ENCODE peak calls at places on chromosomes 13 and 19, in nine cellular contexts. E, S, Q, I, F, J, T, X and W are unnamed samples. For H3K27me3, the result is how much of the 10 kb centered on the place peaks cover.

GRCh38 chr19:5621945-5622464 is 571 bp downstream of the SAFB2 start:
- DNase-seq in E (peak), S (peak), Q (peak), I (no peak), F (peak), J (no peak), T (no peak), X (no peak), W (peak)

GRCh38 chr13:24491853-24492252 is 20.7 kb downstream of the PARP4 start:
- DNase-seq in E (peak), S (no peak), Q (no peak), I (no peak), F (no peak), J (no peak), T (no peak), X (no peak), W (no peak)

GRCh38 chr19:52170304-52170703 is 1.1 kb downstream of the ZNF836 start:
- DNase-seq in E (no peak), S (no peak), Q (peak), I (no peak), F (no peak), J (no peak), T (no peak), X (no peak), W (no peak)

GRCh38 chr13:37995052-37995451 is 125.5 kb upstream of the TRPC4 start:
- DNase-seq in E (no peak), S (no peak), Q (peak), I (no peak), F (no peak), J (no peak), T (no peak), X (no peak), W (no peak)

GRCh38 chr19:15353908-15354307 is 21.6 kb upstream of the BRD4 start:
- DNase-seq in E (no peak), S (no peak), Q (no peak), I (no peak), F (no peak), J (no peak), T (no peak), X (no peak), W (no peak)

GRCh38 chr13:30107536-30108136 is 199.7 kb downstream of the KATNAL1 start:
- DNase-seq in E (no peak), S (peak), Q (no peak), I (no peak), F (no peak), J (no peak), T (no peak), X (no peak), W (no peak)

GRCh38 chr13:31587696-31588266 is 151.5 kb upstream of the RXFP2 start:
- DNase-seq in E (no peak), S (no peak), Q (no peak), I (peak), F (no peak), J (no peak), T (no peak), X (no peak), W (no peak)

GRCh38 chr19:38252935-38253691 is 3.1 kb downstream of the PPP1R14A start:
- DNase-seq in E (no peak), S (no peak), Q (no peak), I (peak), F (peak), J (no peak), T (no peak), X (no peak), W (peak)

GRCh38 chr13:27379694-27380596 is 44.5 kb upstream of the GTF3A start:
- DNase-seq in E (peak), S (peak), Q (peak), I (no peak), F (peak), J (peak), T (peak), X (peak), W (no peak)

GRCh38 chr13:48260970-48261369 is 28.0 kb downstream of the ITM2B start:
- DNase-seq in E (no peak), S (no peak), Q (no peak), I (no peak), F (no peak), J (no peak), T (no peak), X (no peak), W (no peak)

GRCh38 chr19:32607479-32607878 is 26.5 kb downstream of the PDCD5 start:
- DNase-seq in E (no peak), S (no peak), Q (no peak), I (no peak), F (no peak), J (no peak), T (no peak), X (no peak), W (no peak)

GRCh38 chr13:102333320-102334181 is 68.3 kb downstream of the FGF14 start:
- DNase-seq in E (no peak), S (no peak), Q (peak), I (no peak), F (no peak), J (no peak), T (no peak), X (no peak), W (no peak)

GRCh38 chr19:38975861-38976271 is 324 bp upstream of the FBXO17 start:
- DNase-seq in E (peak), S (no peak), Q (peak), I (no peak), F (no peak), J (no peak), T (no peak), X (peak), W (no peak)

GRCh38 chr19:33098023-33098652 is 17.2 kb downstream of the GPATCH1 start:
- DNase-seq in E (no peak), S (peak), Q (no peak), I (no peak), F (no peak), J (no peak), T (no peak), X (peak), W (no peak)

GRCh38 chr13:109737606-109738005 is 48.8 kb downstream of the IRS2 start:
- DNase-seq in E (no peak), S (no peak), Q (no peak), I (no peak), F (no peak), J (no peak), T (no peak), X (no peak), W (no peak)

GRCh38 chr19:55406869-55407624 is 541 bp downstream of the UBE2S start:
- DNase-seq in E (peak), S (peak), Q (no peak), I (no peak), F (peak), J (no peak), T (no peak), X (no peak), W (no peak)

GRCh38 chr13:63184693-63185092 is 1769.0 kb upstream of the PCDH20 start:
- DNase-seq in E (no peak), S (no peak), Q (peak), I (no peak), F (no peak), J (peak), T (peak), X (peak), W (no peak)

GRCh38 chr13:36758345-36758744 is 60.7 kb upstream of the RFXAP start:
- DNase-seq in E (no peak), S (no peak), Q (no peak), I (no peak), F (peak), J (no peak), T (no peak), X (no peak), W (no peak)

GRCh38 chr19:55080121-55080914 is 4.6 kb downstream of the EPS8L1 start:
- DNase-seq in E (peak), S (peak), Q (peak), I (no peak), F (peak), J (no peak), T (peak), X (peak), W (no peak)

GRCh38 chr19:23118400-23118799 is 1.6 kb downstream of the ZNF730 start:
- DNase-seq in E (no peak), S (no peak), Q (peak), I (no peak), F (no peak), J (peak), T (no peak), X (no peak), W (no peak)

GRCh38 chr13:100541882-100542545 is 46.6 kb downstream of the GGACT start:
- DNase-seq in E (no peak), S (no peak), Q (no peak), I (no peak), F (no peak), J (no peak), T (no peak), X (no peak), W (peak)

GRCh38 chr13:113989585-113990300 is 15.9 kb upstream of the C13orf46 start:
- DNase-seq in E (no peak), S (no peak), Q (no peak), I (no peak), F (no peak), J (no peak), T (no peak), X (no peak), W (peak)

GRCh38 chr13:44197791-44198770 is 175.5 kb upstream of the SERP2 start:
- DNase-seq in E (no peak), S (no peak), Q (no peak), I (peak), F (no peak), J (no peak), T (no peak), X (no peak), W (no peak)

GRCh38 chr19:5805465-5806132 is 732 bp downstream of the NRTN start:
- DNase-seq in E (peak), S (peak), Q (peak), I (no peak), F (peak), J (no peak), T (no peak), X (peak), W (peak)

GRCh38 chr13:114000151-114001040 is 26.5 kb upstream of the C13orf46 start:
- DNase-seq in E (no peak), S (no peak), Q (no peak), I (no peak), F (no peak), J (no peak), T (no peak), X (no peak), W (no peak)

GRCh38 chr19:35545855-35546381 is 492 bp downstream of the TMEM147 start:
- DNase-seq in E (no peak), S (peak), Q (peak), I (no peak), F (peak), J (no peak), T (no peak), X (no peak), W (peak)

GRCh38 chr19:34851277-34851804 is 75.4 kb upstream of the ZNF30 start:
- DNase-seq in E (no peak), S (no peak), Q (peak), I (no peak), F (no peak), J (no peak), T (peak), X (peak), W (no peak)

GRCh38 chr13:80783926-80784325 is 443.0 kb upstream of the SPRY2 start:
- DNase-seq in E (no peak), S (no peak), Q (peak), I (no peak), F (no peak), J (no peak), T (no peak), X (no peak), W (no peak)

DNA sequence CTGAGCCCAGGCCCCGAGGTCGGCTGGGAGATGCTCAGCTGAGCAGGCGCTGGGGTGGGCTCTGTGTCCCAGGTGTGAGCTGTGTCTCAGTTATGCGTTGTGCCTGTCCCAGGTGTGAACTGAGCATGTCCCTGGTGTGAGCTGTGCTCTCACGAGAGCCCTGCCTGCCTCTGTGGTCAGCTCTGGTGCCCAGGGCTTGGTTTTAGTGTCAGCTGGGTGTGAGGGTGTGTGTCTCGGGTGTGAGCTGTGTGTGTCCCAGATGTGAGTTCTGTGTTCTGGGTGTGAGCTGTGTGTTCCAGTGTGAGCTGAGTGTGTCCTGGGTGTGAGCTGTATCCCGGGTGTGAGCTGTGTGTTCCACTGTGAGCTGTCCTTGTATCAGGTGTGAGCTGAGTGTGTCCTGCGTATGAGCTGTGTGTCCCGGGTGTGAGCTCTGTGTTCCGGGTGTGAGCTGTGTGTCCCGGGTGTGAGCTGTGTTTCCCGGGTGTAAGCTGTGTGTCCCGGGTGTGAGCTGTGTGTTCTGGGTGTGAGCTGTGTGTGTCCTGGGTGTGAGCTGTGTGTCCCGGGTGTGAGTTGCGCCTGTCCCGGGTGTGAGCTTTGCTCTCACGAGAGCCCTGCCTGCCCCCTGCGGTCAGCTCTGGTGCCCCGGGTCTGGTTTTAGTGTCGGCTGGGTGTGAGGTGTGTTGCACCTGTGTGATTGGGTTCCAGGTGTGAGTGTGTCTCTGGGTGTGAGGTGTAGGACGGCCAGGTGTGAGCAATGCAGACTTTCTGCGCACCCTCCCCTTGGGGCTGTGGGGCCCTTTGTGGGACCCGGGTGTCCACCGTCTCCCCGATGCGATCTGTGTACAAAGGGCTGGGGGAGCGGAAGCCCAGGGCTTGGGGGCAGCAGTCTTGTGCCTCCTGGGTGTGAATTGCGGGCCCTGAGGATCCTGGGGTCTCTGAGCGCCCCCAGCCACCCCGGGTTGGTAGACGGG is 7.1 kb upstream of the PEAK3 start:
- DNase-seq in E (no peak), S (no peak), Q (peak), I (no peak), F (no peak), J (no peak), T (no peak), X (no peak), W (no peak)
- H3K27me3 ChIP-seq in E (under half), S (half or more), Q (half or more), I (under half), F (under half), J (half or more), T (under half), X (half or more), W (half or more)

GRCh38 chr19:10683582-10683981 is 17.7 kb upstream of the QTRT1 start:
- DNase-seq in E (no peak), S (no peak), Q (no peak), I (no peak), F (no peak), J (no peak), T (no peak), X (no peak), W (no peak)
- TF ChIP-seq POLR2AphosphoS5 in E (no peak), S (no peak), Q (no peak), I (no peak), F (no peak), J (no peak), T (no peak), X (no peak), W (no peak)

GRCh38 chr13:52127783-52128702 is 830 bp downstream of the NEK5 start:
- DNase-seq in E (peak), S (peak), Q (peak), I (no peak), F (peak), J (peak), T (peak), X (peak), W (peak)
- H3K27me3 ChIP-seq in E (under half), S (under half), Q (under half), I (under half), F (under half), J (under half), T (under half), X (under half), W (under half)

GRCh38 chr19:53878786-53879144 is 3.2 kb upstream of the PRKCG start:
- DNase-seq in E (peak), S (no peak), Q (no peak), I (no peak), F (no peak), J (no peak), T (no peak), X (no peak), W (no peak)

GRCh38 chr19:53881482-53882390 is at the start of gene PRKCG:
- DNase-seq in E (no peak), S (peak), Q (peak), I (no peak), F (peak), J (no peak), T (no peak), X (peak), W (no peak)

GRCh38 chr19:53877361-53877766 is 4.6 kb upstream of the PRKCG start:
- DNase-seq in E (no peak), S (no peak), Q (peak), I (no peak), F (no peak), J (no peak), T (no peak), X (no peak), W (no peak)

GRCh38 chr19:53880716-53881481 is 1.1 kb upstream of the PRKCG start:
- DNase-seq in E (no peak), S (no peak), Q (peak), I (no peak), F (no peak), J (no peak), T (no peak), X (no peak), W (no peak)

GRCh38 chr19:53879145-53880037 is 2.6 kb upstream of the PRKCG start:
- DNase-seq in E (peak), S (peak), Q (peak), I (peak), F (peak), J (peak), T (no peak), X (peak), W (peak)
- TF ChIP-seq POLR2AphosphoS5 in E (peak), S (peak), Q (peak), I (peak), F (peak), J (peak), T (no peak), X (peak), W (peak)

GRCh38 chr19:3227054-3227626 is 2.7 kb downstream of the CELF5 start:
- DNase-seq in E (no peak), S (no peak), Q (no peak), I (no peak), F (no peak), J (no peak), T (no peak), X (no peak), W (no peak)
- H3K27me3 ChIP-seq in E (under half), S (half or more), Q (under half), I (under half), F (under half), J (under half), T (under half), X (under half), W (under half)

DNA sequence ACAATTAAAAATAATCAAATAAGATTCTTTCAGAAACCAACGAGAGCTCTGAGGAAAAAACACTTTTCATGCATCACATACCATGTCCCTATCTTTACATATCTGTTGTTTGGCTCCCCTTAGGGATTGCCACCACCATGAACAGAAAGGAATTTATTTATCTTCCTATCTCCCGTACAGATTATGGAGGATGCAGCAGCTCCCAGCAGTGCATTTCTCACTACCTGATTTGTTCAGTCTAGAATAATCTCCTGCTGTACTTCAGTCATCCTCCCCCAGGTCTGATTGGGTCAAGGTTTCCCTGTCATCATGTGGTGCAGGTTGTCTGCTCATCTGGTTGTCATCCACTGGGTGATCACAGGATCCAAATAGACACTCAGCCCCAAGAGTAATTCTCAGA is 451.3 kb downstream of the OXGR1 start:
- DNase-seq in E (no peak), S (no peak), Q (no peak), I (no peak), F (no peak), J (no peak), T (no peak), X (no peak), W (no peak)
- TF ChIP-seq POLR2AphosphoS5 in E (no peak), S (no peak), Q (no peak), I (no peak), F (no peak), J (no peak), T (no peak), X (no peak), W (no peak)

DNA sequence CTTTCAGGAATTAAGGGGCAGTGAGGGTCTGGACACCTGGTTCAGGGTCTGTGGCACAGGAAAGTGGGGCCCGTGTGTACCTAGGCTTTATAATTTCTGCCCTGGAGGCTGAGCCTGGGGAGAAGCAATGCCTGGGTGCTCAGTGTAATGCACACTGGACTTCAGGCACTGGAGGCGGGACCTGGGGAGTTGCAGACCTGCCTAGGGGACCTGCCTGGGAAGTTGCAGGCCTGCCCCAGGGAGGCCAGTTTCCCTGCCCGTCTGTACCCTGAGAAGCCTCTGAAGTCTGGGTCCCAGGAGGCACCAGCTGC is 2.5 kb upstream of the TMEM59L start:
- DNase-seq in E (no peak), S (no peak), Q (no peak), I (no peak), F (peak), J (no peak), T (no peak), X (no peak), W (no peak)
- H3K27me3 ChIP-seq in E (half or more), S (half or more), Q (half or more), I (half or more), F (half or more), J (half or more), T (under half), X (under half), W (half or more)

GRCh38 chr19:18430417-18431144 is 7.4 kb downstream of the ISYNA1 start:
- DNase-seq in E (no peak), S (no peak), Q (no peak), I (no peak), F (no peak), J (no peak), T (no peak), X (no peak), W (peak)

GRCh38 chr19:18427752-18428131 is 8.5 kb downstream of the SSBP4 start:
- DNase-seq in E (no peak), S (no peak), Q (no peak), I (no peak), F (no peak), J (no peak), T (no peak), X (no peak), W (no peak)

GRCh38 chr19:18428173-18428836 is 9.1 kb downstream of the SSBP4 start:
- DNase-seq in E (no peak), S (no peak), Q (no peak), I (no peak), F (no peak), J (no peak), T (no peak), X (no peak), W (peak)

GRCh38 chr19:18429717-18430416 is 8.1 kb downstream of the ISYNA1 start:
- DNase-seq in E (no peak), S (no peak), Q (no peak), I (no peak), F (no peak), J (no peak), T (no peak), X (no peak), W (peak)

DNA sequence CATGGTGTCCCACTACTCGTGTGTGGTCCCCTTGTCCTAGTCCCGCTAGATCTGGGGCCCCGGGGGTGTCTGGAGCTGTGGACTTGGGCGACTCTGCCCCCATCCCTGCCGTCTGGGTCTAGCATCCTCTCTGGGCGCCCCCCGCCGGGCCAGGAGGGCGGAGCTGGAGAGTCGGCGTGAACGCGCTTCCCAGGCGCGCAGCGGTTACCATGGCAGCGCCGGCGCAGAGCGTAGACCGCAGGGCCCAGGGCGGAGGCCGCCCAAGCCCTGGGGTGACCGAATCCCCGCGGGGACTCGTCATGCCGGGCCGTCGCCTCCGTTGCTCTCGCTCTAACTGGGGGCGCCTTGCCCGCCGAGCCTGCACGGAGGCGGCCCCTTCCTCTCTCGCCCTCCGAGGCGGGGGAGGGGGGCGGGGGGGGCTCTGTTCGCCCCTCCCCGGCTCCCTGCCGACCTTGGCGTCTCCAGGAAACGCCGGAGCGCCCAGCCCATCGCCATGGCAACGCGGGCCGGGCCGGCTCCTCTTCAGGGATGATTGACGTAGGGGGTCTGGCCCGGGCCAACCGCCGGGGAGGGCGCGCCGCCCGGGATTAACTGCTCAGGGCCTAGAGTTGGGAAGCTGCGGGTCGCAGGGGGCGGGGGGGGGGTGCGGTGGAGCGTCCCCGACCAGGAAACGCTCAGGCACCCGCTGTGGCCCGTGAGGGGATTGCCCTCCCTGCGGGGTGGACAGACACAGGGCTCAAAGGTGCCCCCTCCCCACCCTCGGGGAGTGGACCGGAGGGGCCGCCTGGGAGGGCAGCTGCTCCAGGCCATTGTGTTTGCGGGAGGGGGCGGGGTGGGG is 8.9 kb downstream of the ISYNA1 start:
- DNase-seq in E (peak), S (peak), Q (peak), I (no peak), F (peak), J (no peak), T (no peak), X (no peak), W (peak)
- TF ChIP-seq POLR2AphosphoS5 in E (no peak), S (no peak), Q (no peak), I (no peak), F (no peak), J (no peak), T (no peak), X (no peak), W (no peak)